ENCODE peak calls at places on chromosomes 3 and 15, in ten cellular contexts. B is HFFc6, J is tibial artery, F is cardiac fibroblast, K is neural progenitor cell, Q is left ventricle myocardium inferior, Z is glutamatergic neuron, M is BJ, P is body of pancreas, L is fibroblast of lung. Y is an unnamed sample.

GRCh38 chr3:183468424-183468823 is 40.0 kb upstream of the MCF2L2 start:
- DNase-seq in B (no peak), J (no peak), F (no peak), K (no peak), Q (no peak), Z (no peak), M (no peak), P (no peak), L (no peak), Y (no peak)

GRCh38 chr15:83830381-83830780 is 176.5 kb downstream of the ADAMTSL3 start:
- DNase-seq in B (no peak), J (no peak), F (no peak), K (no peak), Q (no peak), Z (no peak), M (no peak), P (no peak), L (no peak), Y (no peak)

GRCh38 chr15:74188216-74188615 is 14.4 kb downstream of the STRA6 start:
- DNase-seq in B (no peak), J (no peak), F (no peak), K (no peak), Q (no peak), Z (no peak), M (no peak), P (no peak), L (no peak), Y (no peak)

GRCh38 chr3:86867990-86868389 is 123.0 kb downstream of the VGLL3 start:
- DNase-seq in B (no peak), J (no peak), F (peak), K (no peak), Q (no peak), Z (no peak), M (peak), P (no peak), L (peak), Y (no peak)

GRCh38 chr3:111592941-111593340 is 2.2 kb downstream of the ZBED2 start:
- DNase-seq in B (no peak), J (no peak), F (no peak), K (peak), Q (no peak), Z (no peak), M (no peak), P (no peak), L (no peak), Y (no peak)

GRCh38 chr3:46856576-46857471 is 6.4 kb downstream of the MYL3 start:
- DNase-seq in B (no peak), J (peak), F (no peak), K (peak), Q (peak), Z (peak), M (no peak), P (no peak), L (no peak), Y (peak)

GRCh38 chr3:81995334-81995733 is 233.9 kb upstream of the GBE1 start:
- DNase-seq in B (no peak), J (no peak), F (no peak), K (no peak), Q (no peak), Z (no peak), M (no peak), P (no peak), L (no peak), Y (no peak)

GRCh38 chr3:195893516-195893915 is 14.8 kb downstream of the TNK2 start:
- DNase-seq in B (no peak), J (no peak), F (no peak), K (no peak), Q (no peak), Z (no peak), M (no peak), P (no peak), L (no peak), Y (no peak)

GRCh38 chr3:127607675-127608361 is 9.6 kb downstream of the MCM2 start:
- DNase-seq in B (no peak), J (no peak), F (no peak), K (no peak), Q (no peak), Z (no peak), M (no peak), P (no peak), L (no peak), Y (no peak)

GRCh38 chr3:86890997-86891396 is 100.0 kb downstream of the VGLL3 start:
- DNase-seq in B (no peak), J (no peak), F (no peak), K (peak), Q (no peak), Z (no peak), M (no peak), P (no peak), L (peak), Y (no peak)

GRCh38 chr15:90519688-90520087 is 10.0 kb upstream of the CRTC3 start:
- DNase-seq in B (peak), J (no peak), F (peak), K (no peak), Q (no peak), Z (no peak), M (no peak), P (no peak), L (peak), Y (no peak)

GRCh38 chr3:161163297-161163696 is 57.8 kb upstream of the NMD3 start:
- DNase-seq in B (peak), J (no peak), F (peak), K (no peak), Q (no peak), Z (no peak), M (peak), P (no peak), L (peak), Y (peak)

GRCh38 chr15:81003023-81003350 is 2.3 kb downstream of the TLNRD1 start:
- DNase-seq in B (no peak), J (no peak), F (no peak), K (no peak), Q (peak), Z (no peak), M (no peak), P (no peak), L (no peak), Y (no peak)

GRCh38 chr15:57611938-57612337 is 20.2 kb downstream of the MYZAP start:
- DNase-seq in B (peak), J (peak), F (peak), K (peak), Q (no peak), Z (no peak), M (no peak), P (peak), L (peak), Y (no peak)

GRCh38 chr3:42032693-42033349 is 58.3 kb upstream of the TRAK1 start:
- DNase-seq in B (peak), J (peak), F (peak), K (peak), Q (peak), Z (peak), M (peak), P (no peak), L (peak), Y (no peak)

GRCh38 chr15:73630030-73630429 is 3.2 kb downstream of the NPTN start:
- DNase-seq in B (no peak), J (no peak), F (no peak), K (no peak), Q (no peak), Z (no peak), M (no peak), P (no peak), L (no peak), Y (no peak)

GRCh38 chr3:181844227-181844626 is 132.5 kb downstream of the SOX2 start:
- DNase-seq in B (no peak), J (no peak), F (no peak), K (peak), Q (no peak), Z (no peak), M (no peak), P (no peak), L (no peak), Y (no peak)

GRCh38 chr15:74845208-74845568 is 2.2 kb upstream of the ULK3 start:
- DNase-seq in B (no peak), J (no peak), F (no peak), K (no peak), Q (no peak), Z (no peak), M (no peak), P (no peak), L (no peak), Y (peak)

GRCh38 chr3:108001457-108001856 is 89.4 kb downstream of the CD47 start:
- DNase-seq in B (peak), J (no peak), F (peak), K (no peak), Q (no peak), Z (no peak), M (no peak), P (no peak), L (no peak), Y (no peak)

GRCh38 chr3:149967067-149967685 is 3.5 kb downstream of the PFN2 start:
- DNase-seq in B (peak), J (no peak), F (peak), K (peak), Q (no peak), Z (no peak), M (no peak), P (no peak), L (peak), Y (no peak)

GRCh38 chr3:32414527-32415202 is 23.0 kb downstream of the CMTM7 start:
- DNase-seq in B (no peak), J (no peak), F (peak), K (no peak), Q (no peak), Z (no peak), M (no peak), P (no peak), L (peak), Y (peak)

GRCh38 chr3:31848163-31848848 is 132.8 kb downstream of the OSBPL10 start:
- DNase-seq in B (no peak), J (no peak), F (no peak), K (no peak), Q (no peak), Z (no peak), M (no peak), P (no peak), L (no peak), Y (no peak)

GRCh38 chr3:10366681-10367101 is 45.8 kb upstream of the SEC13 start:
- DNase-seq in B (peak), J (no peak), F (peak), K (peak), Q (no peak), Z (no peak), M (peak), P (no peak), L (peak), Y (peak)

GRCh38 chr3:27696906-27697305 is 25.2 kb downstream of the EOMES start:
- DNase-seq in B (no peak), J (no peak), F (peak), K (peak), Q (no peak), Z (no peak), M (no peak), P (no peak), L (no peak), Y (no peak)

GRCh38 chr15:88894348-88894818 is 961 bp downstream of the HAPLN3 start:
- DNase-seq in B (no peak), J (peak), F (peak), K (peak), Q (peak), Z (peak), M (no peak), P (peak), L (peak), Y (peak)

GRCh38 chr15:65646486-65646885 is 24.7 kb downstream of the SLC24A1 start:
- DNase-seq in B (peak), J (no peak), F (no peak), K (no peak), Q (no peak), Z (no peak), M (no peak), P (no peak), L (no peak), Y (no peak)

GRCh38 chr3:183328823-183329222 is 75.8 kb downstream of the B3GNT5 start:
- DNase-seq in B (peak), J (no peak), F (peak), K (no peak), Q (no peak), Z (no peak), M (no peak), P (no peak), L (peak), Y (no peak)

GRCh38 chr3:107928084-107928445 is 162.8 kb downstream of the CD47 start:
- DNase-seq in B (peak), J (no peak), F (peak), K (no peak), Q (no peak), Z (no peak), M (no peak), P (no peak), L (peak), Y (peak)

GRCh38 chr3:71035314-71035713 is 548.2 kb downstream of the FOXP1 start:
- DNase-seq in B (peak), J (no peak), F (peak), K (no peak), Q (no peak), Z (no peak), M (no peak), P (no peak), L (peak), Y (no peak)

GRCh38 chr3:136929984-136930671 is 27.7 kb upstream of the IL20RB start:
- DNase-seq in B (no peak), J (peak), F (peak), K (no peak), Q (peak), Z (no peak), M (no peak), P (peak), L (peak), Y (no peak)

GRCh38 chr3:158701666-158702065 is 29.2 kb upstream of the LXN start:
- DNase-seq in B (peak), J (no peak), F (peak), K (no peak), Q (no peak), Z (no peak), M (no peak), P (no peak), L (peak), Y (no peak)

GRCh38 chr3:179673522-179673921 is 20.7 kb downstream of the USP13 start:
- DNase-seq in B (no peak), J (no peak), F (no peak), K (no peak), Q (no peak), Z (no peak), M (no peak), P (no peak), L (no peak), Y (no peak)

GRCh38 chr15:90099072-90099867 is 3.0 kb downstream of the IDH2 start:
- DNase-seq in B (no peak), J (no peak), F (no peak), K (no peak), Q (no peak), Z (no peak), M (no peak), P (no peak), L (no peak), Y (peak)

GRCh38 chr15:52795464-52796227 is 5.5 kb upstream of the ONECUT1 start:
- DNase-seq in B (no peak), J (no peak), F (no peak), K (no peak), Q (no peak), Z (no peak), M (no peak), P (no peak), L (no peak), Y (no peak)

GRCh38 chr15:52797625-52798501 is 7.7 kb upstream of the ONECUT1 start:
- DNase-seq in B (no peak), J (no peak), F (no peak), K (no peak), Q (no peak), Z (no peak), M (no peak), P (no peak), L (no peak), Y (no peak)

GRCh38 chr15:52798529-52799101 is 8.5 kb upstream of the ONECUT1 start:
- DNase-seq in B (no peak), J (no peak), F (no peak), K (peak), Q (no peak), Z (no peak), M (no peak), P (no peak), L (no peak), Y (no peak)

GRCh38 chr15:52796228-52796521 is 6.0 kb upstream of the ONECUT1 start:
- DNase-seq in B (no peak), J (no peak), F (no peak), K (no peak), Q (no peak), Z (no peak), M (no peak), P (no peak), L (no peak), Y (no peak)

DNA sequence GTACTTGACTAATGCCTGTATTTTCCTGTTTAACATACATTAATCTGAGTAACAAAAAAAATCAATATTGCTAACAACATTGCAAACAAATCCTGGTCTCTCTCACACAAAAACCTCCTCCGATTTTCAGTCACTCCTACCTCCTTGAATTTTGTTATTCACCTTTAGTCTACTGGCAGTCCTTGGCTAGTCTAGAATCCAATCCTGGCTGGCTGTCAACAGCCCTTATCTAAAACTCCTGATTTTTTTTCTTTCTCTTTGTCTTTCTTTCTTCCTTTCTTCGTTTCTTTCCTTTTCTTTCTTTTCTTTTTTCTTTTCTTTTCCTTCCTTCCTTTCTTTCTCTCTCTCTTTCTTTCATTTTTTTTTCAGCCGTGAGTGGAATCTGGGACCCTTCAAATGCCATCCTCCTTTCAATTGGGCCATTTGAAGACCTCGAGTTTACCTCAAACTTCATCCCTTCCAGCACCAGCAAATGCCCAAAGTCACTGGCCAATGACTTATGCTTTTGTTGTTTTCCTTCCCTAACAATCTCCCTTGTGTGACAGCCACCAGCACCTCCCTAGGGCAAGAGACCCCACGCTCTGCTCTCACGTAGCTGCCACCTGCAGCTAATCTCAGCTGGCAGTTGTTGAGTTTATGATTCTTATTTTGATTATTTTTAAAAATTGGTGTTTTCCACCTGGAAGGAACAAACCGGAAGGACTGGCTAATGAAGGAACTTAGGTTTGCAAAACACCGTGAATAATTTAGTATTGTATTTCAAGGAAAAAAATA is 6.8 kb upstream of the ONECUT1 start:
- DNase-seq in B (no peak), J (no peak), F (no peak), K (no peak), Q (no peak), Z (no peak), M (no peak), P (no peak), L (no peak), Y (no peak)
- TF ChIP-seq CTCF in B (no peak), J (no peak), F (no peak), K (no peak), Q (no peak), Z (no peak), M (no peak), P (no peak), L (no peak), Y (no peak)

GRCh38 chr3:36944012-36944640 is 728 bp downstream of the TRANK1 start:
- DNase-seq in B (peak), J (peak), F (peak), K (peak), Q (peak), Z (peak), M (no peak), P (peak), L (peak), Y (peak)
- TF ChIP-seq CTCF in B (no peak), J (no peak), F (no peak), K (peak), Q (peak), Z (no peak), M (peak), P (peak), L (peak), Y (no peak)

DNA sequence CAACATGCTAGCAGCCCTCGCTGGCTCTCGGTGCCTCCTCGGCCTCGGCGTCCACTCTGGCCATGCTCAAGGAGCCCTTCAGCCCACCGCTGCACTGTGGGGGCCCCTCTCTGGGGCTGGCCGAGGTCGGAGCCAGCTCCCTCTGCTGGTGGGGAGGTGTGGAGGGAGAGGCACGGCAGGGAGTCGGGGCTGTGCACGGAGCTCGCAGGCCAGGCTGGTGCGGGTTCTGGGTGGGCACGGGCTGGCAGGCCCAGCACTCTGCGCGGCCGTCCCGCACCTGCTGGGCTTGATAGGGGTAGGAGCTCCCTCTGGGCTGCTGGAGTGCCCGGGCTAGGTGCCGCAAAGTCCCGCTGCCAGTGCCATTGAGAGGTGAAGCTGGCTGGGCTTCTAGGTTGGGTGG is 251.0 kb downstream of the SQOR start:
- DNase-seq in B (no peak), J (no peak), F (no peak), K (no peak), Q (no peak), Z (no peak), M (no peak), P (no peak), L (no peak), Y (no peak)
- TF ChIP-seq CTCF in B (no peak), J (no peak), F (no peak), K (no peak), Q (no peak), Z (no peak), M (no peak), P (no peak), L (no peak), Y (no peak)

DNA sequence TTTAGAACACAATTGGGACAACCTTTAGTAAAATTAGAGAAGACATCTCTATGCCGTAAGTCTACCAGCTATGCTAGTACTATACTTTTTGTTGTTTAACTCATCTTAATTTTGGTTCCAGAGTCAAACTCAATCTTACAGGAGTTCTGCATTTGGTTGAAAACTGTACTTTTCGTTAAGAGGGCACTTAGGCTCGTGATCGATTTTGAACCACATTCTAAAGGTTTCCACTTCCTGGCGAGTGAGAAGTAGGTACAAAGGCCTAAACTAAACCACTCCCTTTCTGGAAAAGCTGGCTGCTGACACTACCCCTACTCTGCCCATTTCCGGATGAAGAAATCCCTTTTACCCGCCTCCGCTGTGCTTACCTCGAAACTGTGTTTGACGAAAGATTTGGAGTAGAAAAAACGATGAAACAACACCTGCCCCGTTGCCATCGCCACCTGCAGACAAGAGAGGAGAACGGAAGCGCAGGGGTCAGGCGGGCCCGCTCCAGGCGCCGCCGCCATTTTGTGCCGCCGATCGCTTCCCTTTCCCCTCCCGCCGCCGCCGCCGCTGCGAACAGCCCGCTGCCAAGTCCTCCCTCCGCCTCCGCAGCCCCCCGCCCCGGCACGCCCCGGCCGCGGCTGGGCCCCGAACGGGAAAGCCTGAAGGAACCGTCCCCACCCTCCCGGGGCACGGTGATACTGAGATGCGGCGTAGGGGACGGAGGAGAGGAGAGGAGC is 748 bp downstream of the CCNL1 start:
- DNase-seq in B (no peak), J (peak), F (peak), K (peak), Q (peak), Z (peak), M (no peak), P (peak), L (peak), Y (peak)
- TF ChIP-seq CTCF in B (peak), J (no peak), F (peak), K (peak), Q (peak), Z (no peak), M (peak), P (peak), L (peak), Y (no peak)

GRCh38 chr3:122824465-122825379 is 29.9 kb downstream of the SLC49A4 start:
- DNase-seq in B (peak), J (no peak), F (no peak), K (no peak), Q (no peak), Z (no peak), M (peak), P (no peak), L (peak), Y (no peak)

GRCh38 chr3:122828281-122828680 is 33.4 kb downstream of the SLC49A4 start:
- DNase-seq in B (no peak), J (no peak), F (no peak), K (no peak), Q (no peak), Z (no peak), M (no peak), P (no peak), L (no peak), Y (no peak)

GRCh38 chr3:122825460-122825859 is 30.6 kb downstream of the SLC49A4 start:
- DNase-seq in B (no peak), J (no peak), F (no peak), K (no peak), Q (no peak), Z (no peak), M (no peak), P (no peak), L (no peak), Y (no peak)

GRCh38 chr3:122826315-122826714 is 31.4 kb downstream of the SLC49A4 start:
- DNase-seq in B (no peak), J (no peak), F (no peak), K (no peak), Q (no peak), Z (no peak), M (no peak), P (no peak), L (no peak), Y (no peak)
- TF ChIP-seq CTCF in B (no peak), J (no peak), F (no peak), K (no peak), Q (no peak), Z (no peak), M (no peak), P (no peak), L (no peak), Y (no peak)

Y was measured in activated CD8-positive, alpha-beta T cell treated with anti-CD3 and anti-CD28 coated beads for 36 hours.